ENCODE peak calls at places on chromosomes 12 and 14, in five cellular contexts. P, L, H, D and X are unnamed samples.
A peak's percentile ranks its signal among the peaks of the same experiment; 100 is the strongest.

GRCh38 chr12:21643758-21644157 is 13.9 kb downstream of the LDHB start:
- DNase-seq in P (no peak), H (no peak), L (no peak), D (no peak), X (no peak)

GRCh38 chr12:48816148-48816854 is 2.0 kb upstream of the CACNB3 start:
- DNase-seq in H (no peak), P (no peak), L (peak; percentile 69), D (no peak), X (no peak)

GRCh38 chr12:113996026-113996425 is 29.9 kb upstream of the RBM19 start:
- DNase-seq in H (no peak), L (no peak), D (no peak), P (no peak), X (no peak)

GRCh38 chr14:34781242-34781641 is 66.8 kb upstream of the CFL2 start:
- DNase-seq in H (peak; percentile 23), L (no peak), D (no peak), P (no peak), X (no peak)

GRCh38 chr12:114311966-114312365 is 94.0 kb downstream of the TBX5 start:
- DNase-seq in L (no peak), D (no peak), H (no peak), P (no peak), X (no peak)

GRCh38 chr14:78022059-78022458 is 148.1 kb upstream of the NRXN3 start:
- DNase-seq in D (no peak), H (no peak), L (peak; percentile 47), P (peak; percentile 84), X (no peak)

GRCh38 chr12:64678835-64679234 is 68.5 kb downstream of the RASSF3 start:
- DNase-seq in P (no peak), L (no peak), D (no peak), H (no peak), X (no peak)

GRCh38 chr12:116160196-116160595 is 117.3 kb downstream of the MED13L start:
- DNase-seq in P (no peak), D (no peak), L (no peak), H (no peak), X (no peak)

GRCh38 chr12:47824198-47824597 is 4.5 kb upstream of the HDAC7 start:
- DNase-seq in P (no peak), L (no peak), D (no peak), H (no peak), X (no peak)

DNA sequence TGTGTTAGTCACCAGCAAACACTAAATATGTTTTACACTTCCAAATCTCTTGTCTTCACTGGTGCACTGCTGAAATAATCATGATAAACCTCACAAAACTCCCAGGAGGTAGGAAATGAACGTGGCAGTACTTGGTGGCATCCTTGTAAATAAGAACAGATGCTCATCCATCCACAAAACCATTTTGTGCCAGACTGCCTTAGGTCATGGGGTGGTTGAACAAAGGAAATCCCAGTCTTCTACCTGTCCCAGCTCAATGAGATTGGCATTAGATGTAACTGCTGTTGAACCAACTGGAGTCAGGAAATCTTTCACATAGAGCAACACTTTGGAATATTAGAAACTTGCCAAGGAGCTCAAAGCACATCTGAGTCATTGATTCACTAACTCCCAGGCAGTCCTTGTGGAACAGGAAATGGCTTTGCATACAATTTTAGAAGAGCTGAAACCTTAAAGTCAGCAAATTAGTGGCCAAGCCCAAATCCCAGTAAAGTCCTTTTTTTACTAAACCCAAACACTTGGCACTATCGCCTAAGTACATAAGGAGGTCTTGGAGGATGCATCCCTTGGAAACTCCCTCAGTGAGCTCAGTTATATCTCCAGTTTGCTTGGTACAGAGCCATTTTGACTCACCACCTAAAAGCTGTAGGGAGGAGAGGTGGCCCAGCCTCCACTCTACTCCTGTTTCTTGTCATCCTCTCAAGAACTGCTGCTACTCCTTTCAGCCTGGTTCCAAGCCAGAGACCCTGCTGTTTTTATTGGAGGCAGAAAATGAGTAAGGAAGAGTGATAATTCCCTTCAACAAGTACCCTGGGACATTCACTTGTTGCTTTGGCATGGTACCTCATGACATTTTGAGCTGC is 208.0 kb downstream of the NOVA1 start:
- DNase-seq in L (no peak), D (no peak), H (peak; percentile 75), P (no peak), X (no peak)
- H3K4me1 ChIP-seq in L (peaks cover 4% of the 10 kb centered on the region), D (no peaks in the 10 kb centered on the region), H (no peaks in the 10 kb centered on the region), P (no peaks in the 10 kb centered on the region), X (peaks cover 24% of the 10 kb centered on the region)

GRCh38 chr12:104985206-104985605 is 910 bp upstream of the NOPCHAP1 start:
- DNase-seq in P (no peak), D (no peak), L (no peak), H (no peak), X (no peak)

GRCh38 chr12:104991565-104992128 is 5.5 kb downstream of the NOPCHAP1 start:
- DNase-seq in D (no peak), P (no peak), L (no peak), H (no peak), X (no peak)

GRCh38 chr12:104990950-104991349 is 4.8 kb downstream of the NOPCHAP1 start:
- DNase-seq in D (no peak), H (no peak), L (no peak), P (no peak), X (no peak)

DNA sequence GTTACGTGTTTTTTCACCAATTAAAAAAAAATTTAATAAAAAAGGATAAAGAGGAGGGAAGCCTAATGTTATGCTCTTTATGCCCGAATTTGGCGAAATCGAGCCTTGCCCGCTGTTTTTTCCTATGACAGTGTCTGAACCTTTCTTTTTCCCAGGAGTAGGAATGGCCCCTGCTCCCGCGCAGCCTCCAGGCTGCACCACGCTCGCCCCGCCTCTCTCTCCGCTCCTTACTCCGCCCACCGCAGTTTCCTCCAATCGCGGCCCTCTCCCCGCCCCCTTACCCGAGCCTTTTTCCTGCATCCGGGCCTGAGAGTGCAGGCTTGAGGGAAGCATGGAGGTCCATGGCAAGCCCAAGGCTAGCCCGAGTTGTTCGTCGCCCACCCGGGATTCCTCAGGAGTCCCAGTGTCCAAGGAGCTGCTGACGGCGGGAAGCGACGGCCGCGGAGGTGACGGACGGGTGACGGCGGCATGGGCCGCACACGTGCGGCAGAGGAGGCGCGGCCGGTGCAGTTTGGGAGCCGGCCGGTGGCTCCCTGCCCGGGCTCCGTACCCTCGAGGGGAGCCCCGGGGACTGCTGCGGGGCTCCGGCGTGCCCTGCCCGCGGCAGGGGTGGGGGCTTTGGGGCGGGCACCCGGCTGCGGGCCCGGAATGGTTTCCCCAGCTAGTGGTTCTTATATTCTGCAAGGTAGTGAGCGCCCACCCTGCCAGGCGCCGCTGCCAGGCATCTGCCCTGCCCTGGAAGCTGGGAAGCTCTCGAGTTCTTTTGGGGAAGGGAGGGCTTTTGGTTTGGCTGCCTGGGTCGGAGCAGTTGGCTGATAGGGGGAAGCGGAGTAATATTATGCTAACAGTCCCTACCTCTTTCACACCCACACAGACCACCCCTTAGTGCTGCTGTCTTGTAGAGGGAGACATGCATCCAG is at the start of gene NOPCHAP1:
- DNase-seq in H (peak; percentile 92), L (peak; percentile 95), D (peak; percentile 92), P (peak; percentile 97), X (peak; percentile 95)
- TF ChIP-seq POLR2A in H (peak; percentile 67), L (peak; percentile 61), D (peak; percentile 69), P (peak; percentile 16), X (peak; percentile 54)

GRCh38 chr12:4212845-4213244 is 60.7 kb upstream of the CCND2 start:
- DNase-seq in L (no peak), P (no peak), H (no peak), D (no peak), X (no peak)
- H3K4me1 ChIP-seq in L (no peaks in the 10 kb centered on the region), P (no peaks in the 10 kb centered on the region), H (no peaks in the 10 kb centered on the region), D (no peaks in the 10 kb centered on the region), X (no peaks in the 10 kb centered on the region)

GRCh38 chr12:124910561-124911478 is 3.6 kb downstream of the UBC start:
- DNase-seq in L (no peak), D (no peak), P (no peak), H (no peak), X (no peak)
- TF ChIP-seq POLR2A in L (peak; percentile 79), D (peak; percentile 69), P (no peak), H (no peak), X (peak; percentile 9)

DNA sequence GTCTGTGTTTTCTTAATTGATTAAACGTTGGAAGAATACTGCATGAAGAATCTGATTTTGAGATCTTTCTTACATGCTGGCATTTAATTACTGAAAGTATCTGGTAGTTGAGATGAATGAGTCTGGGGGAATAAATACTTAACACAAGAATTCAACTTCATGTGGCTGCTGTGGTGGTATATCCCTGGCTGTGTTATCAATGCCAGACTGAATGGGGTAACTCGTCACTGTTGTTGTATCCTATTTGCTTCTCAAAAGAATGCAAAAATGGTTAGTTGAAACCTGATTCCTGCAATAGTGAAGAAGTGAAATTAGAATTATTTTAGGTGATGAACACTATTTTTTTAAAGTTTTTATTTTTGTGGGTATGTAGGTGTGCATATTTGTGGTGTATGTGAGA is 72.5 kb downstream of the HMGA2 start:
- DNase-seq in D (no peak), L (no peak), H (no peak), P (no peak), X (no peak)
- H3K4me1 ChIP-seq in D (peaks cover 8% of the 10 kb centered on the region), L (peaks cover 12% of the 10 kb centered on the region), H (peaks cover 4% of the 10 kb centered on the region), P (peaks cover 4% of the 10 kb centered on the region), X (peaks cover 14% of the 10 kb centered on the region)